ENCODE peak calls at places on chromosomes 5 and 9, in nine cellular contexts. N is stimulated activated naive B cell treated with anti-CD40 and anti-IgM and Interleukin-4, amounts not matched to agents 10 μg/mL and 1 μg/mL and 100 μg/mL, for 72 hours; B is GM12878; O is adipocyte; S is MCF 10A; A is skeletal muscle cell; R is AG08395; C is H7; G is COLO829. I is an unnamed sample.

GRCh38 chr5:23026252-23027170 is 173.4 kb upstream of the CDH12 start:
- DNase-seq in C (no peak), N (no peak), A (peak), S (peak), O (no peak), B (no peak), G (no peak), R (no peak), I (no peak)

GRCh38 chr9:124500796-124501611 is 6.2 kb downstream of the NR5A1 start:
- DNase-seq in G (no peak), N (no peak), O (no peak), S (no peak), R (no peak), B (no peak), C (no peak), A (no peak), I (no peak)

GRCh38 chr5:132458651-132459030 is 31.9 kb downstream of the IRF1 start:
- DNase-seq in A (no peak), N (no peak), R (no peak), G (no peak), S (peak), B (no peak), O (peak), C (no peak), I (no peak)

GRCh38 chr5:172571892-172572291 is 69.2 kb upstream of the NEURL1B start:
- DNase-seq in B (no peak), G (no peak), R (no peak), A (no peak), O (no peak), S (no peak), N (no peak), C (no peak), I (no peak)

GRCh38 chr5:26955161-26955560 is 83.2 kb downstream of the CDH9 start:
- DNase-seq in A (no peak), N (no peak), G (no peak), R (no peak), C (no peak), S (no peak), O (no peak), B (no peak), I (no peak)

GRCh38 chr5:11619339-11620028 is 284.8 kb downstream of the CTNND2 start:
- DNase-seq in S (peak), N (no peak), A (no peak), O (no peak), B (no peak), G (no peak), C (no peak), R (no peak), I (peak)

GRCh38 chr5:33091571-33092363 is 349.0 kb upstream of the TARS1 start:
- DNase-seq in O (peak), G (no peak), A (peak), S (peak), R (peak), N (no peak), B (no peak), C (no peak), I (no peak)

GRCh38 chr9:114431770-114432169 is 44.0 kb upstream of the AKNA start:
- DNase-seq in C (no peak), O (no peak), A (no peak), S (no peak), N (no peak), B (no peak), G (no peak), R (no peak), I (no peak)

GRCh38 chr9:4384750-4385149 is 84.9 kb upstream of the GLIS3 start:
- DNase-seq in S (no peak), N (no peak), R (no peak), A (no peak), O (no peak), C (no peak), B (no peak), G (no peak), I (no peak)

GRCh38 chr9:87446527-87446926 is 51.1 kb upstream of the DAPK1 start:
- DNase-seq in O (no peak), R (no peak), G (no peak), C (no peak), B (no peak), N (no peak), A (no peak), S (no peak), I (no peak)

GRCh38 chr5:50553560-50553984 is 112.5 kb upstream of the EMB start:
- DNase-seq in A (no peak), S (peak), R (no peak), B (no peak), C (no peak), O (no peak), N (no peak), G (no peak), I (peak)

GRCh38 chr5:74622944-74623343 is 17.6 kb downstream of the ENC1 start:
- DNase-seq in C (no peak), B (no peak), S (no peak), R (no peak), N (no peak), A (no peak), O (no peak), G (no peak), I (no peak)

GRCh38 chr5:40486437-40487270 is 193.1 kb upstream of the PTGER4 start:
- DNase-seq in C (no peak), G (no peak), A (no peak), O (no peak), R (no peak), B (peak), S (no peak), N (peak), I (peak)

GRCh38 chr9:79129865-79130480 is 441.8 kb upstream of the TLE4 start:
- DNase-seq in N (no peak), R (peak), O (peak), C (peak), G (peak), B (no peak), A (no peak), S (peak), I (peak)

GRCh38 chr5:154355141-154355611 is 90.6 kb upstream of the SAP30L start:
- DNase-seq in O (no peak), S (no peak), G (no peak), A (no peak), N (no peak), B (no peak), R (no peak), C (peak), I (no peak)

GRCh38 chr5:76303917-76304316 is 99.2 kb upstream of the IQGAP2 start:
- DNase-seq in C (no peak), R (no peak), S (peak), B (peak), N (peak), O (no peak), A (no peak), G (no peak), I (no peak)

GRCh38 chr5:128158342-128158741 is 74.8 kb downstream of the SLC12A2 start:
- DNase-seq in C (no peak), S (no peak), A (no peak), O (no peak), B (no peak), R (no peak), G (no peak), N (no peak), I (no peak)

GRCh38 chr5:128637031-128637430 is 99.0 kb upstream of the FBN2 start:
- DNase-seq in R (no peak), C (no peak), G (no peak), S (no peak), O (peak), N (no peak), A (peak), B (no peak), I (no peak)

GRCh38 chr9:125429476-125430160 is 168.0 kb downstream of the GAPVD1 start:
- DNase-seq in R (no peak), S (no peak), A (no peak), G (no peak), O (no peak), N (no peak), C (no peak), B (no peak), I (no peak)

GRCh38 chr5:150318613-150319483 is 16.1 kb upstream of the ARSI start:
- DNase-seq in R (no peak), A (no peak), C (no peak), S (peak), B (no peak), G (no peak), O (no peak), N (no peak), I (no peak)

GRCh38 chr9:131645078-131645776 is 94.6 kb downstream of the RAPGEF1 start:
- DNase-seq in N (no peak), B (no peak), R (no peak), C (no peak), A (no peak), S (no peak), G (no peak), O (no peak), I (no peak)

GRCh38 chr5:128528126-128528525 is 9.9 kb downstream of the FBN2 start:
- DNase-seq in N (no peak), A (no peak), O (peak), G (no peak), S (no peak), C (no peak), B (no peak), R (no peak), I (no peak)